ENCODE peak calls at places on chromosomes 5 and 9, in six cellular contexts. One of them, this sample, is unnamed.

GRCh38 chr5:443239-444151 is 519 bp downstream of the EXOC3 start:
- DNase-seq in GM12878: no peak
- DNase-seq in transverse colon: peak; percentile 25
- DNase-seq in ovary: peak; percentile 33
- DNase-seq in A549: peak; percentile 13
- DNase-seq in HepG2: no peak
- DNase-seq in this sample: no peak

GRCh38 chr5:179763215-179763945 is 30.4 kb upstream of the LTC4S start:
- DNase-seq in A549: peak; percentile 80
- DNase-seq in HepG2: peak; percentile 77
- DNase-seq in transverse colon: peak; percentile 69
- DNase-seq in ovary: peak; percentile 68
- DNase-seq in GM12878: no peak
- DNase-seq in this sample: peak; percentile 53

GRCh38 chr9:135591491-135592330 is 30.2 kb downstream of the PAEP start:
- DNase-seq in HepG2: no peak
- DNase-seq in transverse colon: no peak
- DNase-seq in A549: no peak
- DNase-seq in ovary: no peak
- DNase-seq in GM12878: no peak
- DNase-seq in this sample: no peak

GRCh38 chr9:135068776-135069415 is 18.6 kb upstream of the OLFM1 start:
- DNase-seq in HepG2: no peak
- DNase-seq in ovary: no peak
- DNase-seq in transverse colon: peak; percentile 3
- DNase-seq in GM12878: no peak
- DNase-seq in A549: no peak
- DNase-seq in this sample: no peak

GRCh38 chr5:142478116-142478515 is 153.3 kb upstream of the SPRY4 start:
- DNase-seq in transverse colon: no peak
- DNase-seq in HepG2: no peak
- DNase-seq in ovary: no peak
- DNase-seq in GM12878: no peak
- DNase-seq in A549: no peak
- DNase-seq in this sample: no peak

GRCh38 chr5:150219142-150219541 is 29.3 kb downstream of the SLC6A7 start:
- DNase-seq in transverse colon: no peak
- DNase-seq in HepG2: no peak
- DNase-seq in ovary: no peak
- DNase-seq in A549: no peak
- DNase-seq in GM12878: no peak
- DNase-seq in this sample: no peak

GRCh38 chr5:127876384-127876783 is 173.2 kb downstream of the CCDC192 start:
- DNase-seq in transverse colon: no peak
- DNase-seq in HepG2: no peak
- DNase-seq in GM12878: no peak
- DNase-seq in ovary: no peak
- DNase-seq in A549: no peak
- DNase-seq in this sample: no peak

GRCh38 chr5:71475788-71476384 is 20.4 kb downstream of the BDP1 start:
- DNase-seq in ovary: no peak
- DNase-seq in transverse colon: no peak
- DNase-seq in HepG2: peak; percentile 18
- DNase-seq in A549: peak; percentile 38
- DNase-seq in GM12878: no peak
- DNase-seq in this sample: no peak

GRCh38 chr5:135100431-135100830 is 66.4 kb upstream of the PITX1 start:
- DNase-seq in HepG2: no peak
- DNase-seq in ovary: no peak
- DNase-seq in transverse colon: no peak
- DNase-seq in A549: no peak
- DNase-seq in GM12878: no peak
- DNase-seq in this sample: no peak

GRCh38 chr9:34637356-34638137 is at the start of gene SIGMAR1:
- DNase-seq in transverse colon: peak; percentile 95
- DNase-seq in A549: peak; percentile 93
- DNase-seq in GM12878: peak; percentile 61
- DNase-seq in ovary: peak; percentile 93
- DNase-seq in HepG2: peak; percentile 74
- DNase-seq in this sample: peak; percentile 89
- TF ChIP-seq EP300 in transverse colon: no peak
- TF ChIP-seq EP300 in A549: no peak
- TF ChIP-seq EP300 in GM12878: no peak
- TF ChIP-seq EP300 in ovary: no peak
- TF ChIP-seq EP300 in HepG2: no peak
- TF ChIP-seq EP300 in this sample: no peak

GRCh38 chr9:94918038-94918753 is 191.7 kb downstream of the AOPEP start:
- DNase-seq in HepG2: peak; percentile 30
- DNase-seq in A549: peak; percentile 69
- DNase-seq in GM12878: peak; percentile 27
- DNase-seq in ovary: no peak
- DNase-seq in transverse colon: no peak
- DNase-seq in this sample: no peak
- H3K4me1 ChIP-seq in HepG2: peaks cover 80% of the 10 kb centered on the region
- H3K4me1 ChIP-seq in A549: peaks cover 98% of the 10 kb centered on the region
- H3K4me1 ChIP-seq in GM12878: no peaks in the 10 kb centered on the region
- H3K4me1 ChIP-seq in ovary: peaks cover 39% of the 10 kb centered on the region
- H3K4me1 ChIP-seq in transverse colon: peaks cover 25% of the 10 kb centered on the region
- H3K4me1 ChIP-seq in this sample: peaks cover 31% of the 10 kb centered on the region

GRCh38 chr9:35079426-35080341 is at the start of gene FANCG:
- DNase-seq in transverse colon: peak; percentile 93
- DNase-seq in ovary: peak; percentile 84
- DNase-seq in GM12878: peak; percentile 79
- DNase-seq in A549: peak; percentile 94
- DNase-seq in HepG2: peak; percentile 86
- DNase-seq in this sample: peak; percentile 79
- TF ChIP-seq CTCF in transverse colon: no peak
- TF ChIP-seq CTCF in ovary: no peak
- TF ChIP-seq CTCF in GM12878: no peak
- TF ChIP-seq CTCF in A549: no peak
- TF ChIP-seq CTCF in HepG2: peak; percentile 44
- TF ChIP-seq CTCF in this sample: no peak

DNA sequence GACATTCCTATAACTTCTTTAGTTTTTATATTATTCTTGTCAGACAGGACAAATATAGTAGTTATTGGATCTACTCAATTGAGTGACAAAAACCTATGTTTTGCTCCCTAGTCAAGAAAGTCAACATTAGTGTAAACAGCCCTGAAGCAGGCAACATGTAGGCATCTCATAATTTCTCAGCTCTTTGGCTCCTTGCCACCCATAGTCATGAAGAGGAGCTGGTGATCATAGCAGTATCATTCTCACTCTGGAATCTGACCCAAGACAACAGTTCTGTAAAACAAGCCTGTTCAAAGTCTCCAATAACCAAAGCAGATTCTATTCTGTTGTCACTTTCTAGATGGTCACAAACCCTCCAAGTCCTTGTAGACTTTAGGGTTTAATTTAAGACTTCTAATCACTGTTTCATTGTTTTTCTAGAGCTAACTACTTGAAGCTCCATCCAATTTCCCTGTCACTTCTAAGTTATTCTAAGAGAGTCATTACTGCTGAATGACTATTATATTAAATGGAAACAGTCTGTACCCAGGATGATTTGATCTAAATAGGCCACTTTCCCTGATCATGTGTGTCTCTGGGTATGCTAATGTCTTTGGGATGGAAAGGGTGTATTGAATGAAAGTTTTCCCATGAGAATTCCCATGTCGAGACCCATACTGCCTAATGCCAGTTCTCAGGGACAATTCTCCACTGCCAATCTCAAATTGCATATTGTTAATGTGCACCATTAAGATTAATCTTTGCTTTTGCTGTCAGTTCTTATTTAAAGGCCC is 533.3 kb downstream of the ACTL7B start:
- DNase-seq in GM12878: no peak
- DNase-seq in HepG2: no peak
- DNase-seq in ovary: no peak
- DNase-seq in transverse colon: no peak
- DNase-seq in A549: no peak
- DNase-seq in this sample: no peak
- TF ChIP-seq EP300 in GM12878: no peak
- TF ChIP-seq EP300 in HepG2: no peak
- TF ChIP-seq EP300 in ovary: no peak
- TF ChIP-seq EP300 in transverse colon: no peak
- TF ChIP-seq EP300 in A549: no peak
- TF ChIP-seq EP300 in this sample: no peak

GRCh38 chr9:38032266-38032830 is 36.7 kb downstream of the SHB start:
- DNase-seq in GM12878: no peak
- DNase-seq in HepG2: no peak
- DNase-seq in A549: no peak
- DNase-seq in transverse colon: peak; percentile 89
- DNase-seq in ovary: no peak
- DNase-seq in this sample: no peak
- H3K4me1 ChIP-seq in GM12878: peaks cover 5% of the 10 kb centered on the region
- H3K4me1 ChIP-seq in HepG2: peaks cover 99% of the 10 kb centered on the region
- H3K4me1 ChIP-seq in A549: peaks cover 93% of the 10 kb centered on the region
- H3K4me1 ChIP-seq in transverse colon: peaks cover 43% of the 10 kb centered on the region
- H3K4me1 ChIP-seq in ovary: peaks cover under 1% of the 10 kb centered on the region
- H3K4me1 ChIP-seq in this sample: no peaks in the 10 kb centered on the region

GRCh38 chr5:148311516-148311915 is 707 bp upstream of the SPINK7 start:
- DNase-seq in transverse colon: no peak
- DNase-seq in HepG2: no peak
- DNase-seq in GM12878: no peak
- DNase-seq in A549: no peak
- DNase-seq in ovary: no peak
- DNase-seq in this sample: no peak

GRCh38 chr5:148309746-148310145 is 2.5 kb upstream of the SPINK7 start:
- DNase-seq in transverse colon: no peak
- DNase-seq in A549: no peak
- DNase-seq in GM12878: no peak
- DNase-seq in HepG2: no peak
- DNase-seq in ovary: no peak
- DNase-seq in this sample: no peak

GRCh38 chr5:148309019-148309418 is 3.2 kb upstream of the SPINK7 start:
- DNase-seq in HepG2: no peak
- DNase-seq in ovary: no peak
- DNase-seq in GM12878: no peak
- DNase-seq in transverse colon: no peak
- DNase-seq in A549: no peak
- DNase-seq in this sample: no peak

GRCh38 chr5:148312159-148312558 is at the start of gene SPINK7:
- DNase-seq in GM12878: no peak
- DNase-seq in ovary: no peak
- DNase-seq in HepG2: no peak
- DNase-seq in A549: no peak
- DNase-seq in transverse colon: no peak
- DNase-seq in this sample: no peak

DNA sequence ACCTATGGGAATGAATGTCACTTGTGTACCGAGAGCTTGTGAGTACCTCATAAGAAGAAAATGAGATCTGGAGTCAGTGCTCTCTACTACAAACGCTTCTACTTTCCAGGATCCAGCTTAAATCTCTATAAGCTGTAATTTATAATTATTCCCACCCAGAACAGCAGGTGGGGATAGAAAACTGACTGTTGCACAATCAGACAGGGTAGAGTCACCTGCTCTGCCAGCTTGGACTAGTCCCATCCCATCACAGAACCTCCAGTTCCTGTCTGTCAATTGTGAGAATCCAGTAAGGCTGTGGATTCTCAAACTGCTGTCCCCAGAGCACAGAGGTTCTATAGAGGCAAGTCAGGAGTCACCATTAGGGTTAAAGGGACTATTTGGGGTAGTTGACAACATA is 2.0 kb downstream of the SPINK7 start:
- DNase-seq in transverse colon: no peak
- DNase-seq in GM12878: no peak
- DNase-seq in A549: no peak
- DNase-seq in ovary: no peak
- DNase-seq in HepG2: no peak
- DNase-seq in this sample: no peak
- TF ChIP-seq CTCF in transverse colon: no peak
- TF ChIP-seq CTCF in GM12878: no peak
- TF ChIP-seq CTCF in A549: no peak
- TF ChIP-seq CTCF in ovary: no peak
- TF ChIP-seq CTCF in HepG2: no peak
- TF ChIP-seq CTCF in this sample: no peak

GRCh38 chr5:159906463-159906862 is 9.8 kb upstream of the ADRA1B start:
- DNase-seq in ovary: no peak
- DNase-seq in HepG2: no peak
- DNase-seq in A549: no peak
- DNase-seq in transverse colon: no peak
- DNase-seq in GM12878: no peak
- DNase-seq in this sample: no peak
- TF ChIP-seq EP300 in ovary: no peak
- TF ChIP-seq EP300 in HepG2: no peak
- TF ChIP-seq EP300 in A549: no peak
- TF ChIP-seq EP300 in transverse colon: no peak
- TF ChIP-seq EP300 in GM12878: no peak
- TF ChIP-seq EP300 in this sample: no peak

GRCh38 chr9:33153666-33154065 is 13.5 kb downstream of the B4GALT1 start:
- DNase-seq in transverse colon: no peak
- DNase-seq in HepG2: no peak
- DNase-seq in ovary: no peak
- DNase-seq in GM12878: no peak
- DNase-seq in A549: no peak
- DNase-seq in this sample: no peak
- H3K4me1 ChIP-seq in transverse colon: peaks cover 34% of the 10 kb centered on the region
- H3K4me1 ChIP-seq in HepG2: peaks cover 58% of the 10 kb centered on the region
- H3K4me1 ChIP-seq in ovary: peaks cover 14% of the 10 kb centered on the region
- H3K4me1 ChIP-seq in GM12878: peaks cover 59% of the 10 kb centered on the region
- H3K4me1 ChIP-seq in A549: peaks cover 98% of the 10 kb centered on the region
- H3K4me1 ChIP-seq in this sample: peaks cover 43% of the 10 kb centered on the region

DNA sequence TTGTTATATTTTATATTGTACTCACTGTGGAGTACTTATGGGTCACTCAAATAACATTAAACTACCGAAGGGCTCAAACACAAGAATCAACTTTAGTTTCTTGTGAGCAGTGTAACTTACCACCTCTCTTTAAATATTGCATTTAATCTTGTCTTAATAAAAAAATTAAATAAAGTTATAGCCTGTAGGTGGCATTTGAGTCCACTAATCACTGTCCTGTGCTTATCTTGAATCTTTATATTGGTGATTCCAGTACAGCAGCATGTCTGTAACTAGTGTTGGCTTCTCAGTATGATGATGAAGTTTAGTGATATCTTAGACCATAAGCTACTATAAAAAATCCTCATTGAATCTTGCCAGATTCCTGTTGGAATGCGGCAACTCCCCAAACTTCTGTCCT is 313.8 kb downstream of the FAM170A start:
- DNase-seq in HepG2: no peak
- DNase-seq in A549: no peak
- DNase-seq in transverse colon: no peak
- DNase-seq in ovary: no peak
- DNase-seq in GM12878: no peak
- DNase-seq in this sample: no peak
- TF ChIP-seq CTCF in HepG2: no peak
- TF ChIP-seq CTCF in A549: peak; percentile 14
- TF ChIP-seq CTCF in transverse colon: peak; percentile 27
- TF ChIP-seq CTCF in ovary: no peak
- TF ChIP-seq CTCF in GM12878: no peak
- TF ChIP-seq CTCF in this sample: no peak

GRCh38 chr5:91850031-91850430 is 466.9 kb upstream of the ARRDC3 start:
- DNase-seq in transverse colon: no peak
- DNase-seq in HepG2: no peak
- DNase-seq in GM12878: no peak
- DNase-seq in ovary: no peak
- DNase-seq in A549: no peak
- DNase-seq in this sample: no peak
- TF ChIP-seq EP300 in transverse colon: no peak
- TF ChIP-seq EP300 in HepG2: no peak
- TF ChIP-seq EP300 in GM12878: no peak
- TF ChIP-seq EP300 in ovary: no peak
- TF ChIP-seq EP300 in A549: no peak
- TF ChIP-seq EP300 in this sample: no peak

This sample was measured in tibial nerve.